ENCODE peak calls at places on chromosomes 1 and 21, in six cellular contexts. S is fibroblast of pulmonary artery; P is stimulated activated CD8-positive, alpha-beta memory T cell treated with anti-CD3 and anti-CD28 coated beads, Interleukin-7, amount 100 ng/mL, for 1 hour; T is T follicular helper cell; U is H7; F is progenitor cell of endocrine pancreas. D is an unnamed sample.

GRCh38 chr1:66282343-66282852 is 251.6 kb upstream of the SGIP1 start:
- DNase-seq in S (peak), P (no peak), T (peak), U (no peak), F (no peak), D (peak)

GRCh38 chr1:247110627-247111258 is 6.6 kb upstream of the ZNF669 start:
- DNase-seq in S (no peak), P (no peak), T (no peak), U (peak), F (no peak), D (no peak)

GRCh38 chr1:20885121-20885520 is 98.0 kb upstream of the HP1BP3 start:
- DNase-seq in S (peak), P (no peak), T (no peak), U (peak), F (no peak), D (no peak)

GRCh38 chr1:162383091-162383490 is 1.6 kb downstream of the C1orf226 start:
- DNase-seq in S (no peak), P (no peak), T (no peak), U (no peak), F (no peak), D (no peak)

GRCh38 chr1:115179397-115179835 is 90.1 kb upstream of the TSPAN2 start:
- DNase-seq in S (peak), P (no peak), T (no peak), U (no peak), F (no peak), D (no peak)

GRCh38 chr21:46551636-46552241 is 53.1 kb downstream of the S100B start:
- DNase-seq in S (no peak), P (peak), T (no peak), U (peak), F (no peak), D (peak)

GRCh38 chr1:235702412-235702811 is 52.8 kb upstream of the GNG4 start:
- DNase-seq in S (no peak), P (no peak), T (no peak), U (no peak), F (no peak), D (no peak)

GRCh38 chr1:214957330-214958137 is 125.0 kb upstream of the KCNK2 start:
- DNase-seq in S (peak), P (no peak), T (no peak), U (no peak), F (no peak), D (no peak)

GRCh38 chr1:16716691-16717173 is 23.6 kb upstream of the RNU1-4 start:
- DNase-seq in S (no peak), P (no peak), T (no peak), U (peak), F (no peak), D (no peak)

GRCh38 chr21:36917487-36918158 is 48.8 kb downstream of the HLCS start:
- DNase-seq in S (peak), P (no peak), T (no peak), U (peak), F (no peak), D (no peak)

GRCh38 chr1:26317612-26318337 is at the start of gene CD52:
- DNase-seq in S (no peak), P (no peak), T (peak), U (peak), F (no peak), D (peak)

GRCh38 chr1:115761601-115762302 is 6.8 kb downstream of the CASQ2 start:
- DNase-seq in S (no peak), P (no peak), T (no peak), U (no peak), F (no peak), D (no peak)

GRCh38 chr1:22039594-22040347 is 12.7 kb upstream of the CDC42 start:
- DNase-seq in S (peak), P (peak), T (peak), U (peak), F (no peak), D (peak)

GRCh38 chr1:53175302-53175913 is 21.2 kb upstream of the CPT2 start:
- DNase-seq in S (no peak), P (no peak), T (no peak), U (no peak), F (no peak), D (no peak)

GRCh38 chr1:200351826-200352549 is 57.8 kb downstream of the ZNF281 start:
- DNase-seq in S (peak), P (no peak), T (peak), U (no peak), F (no peak), D (no peak)

GRCh38 chr1:37995773-37996379 is 6.1 kb upstream of the SF3A3 start:
- DNase-seq in S (peak), P (no peak), T (no peak), U (peak), F (no peak), D (no peak)

GRCh38 chr1:63327417-63328139 is 5.2 kb downstream of the FOXD3 start:
- DNase-seq in S (peak), P (no peak), T (no peak), U (peak), F (peak), D (no peak)

GRCh38 chr1:234862944-234863515 is 253.1 kb upstream of the IRF2BP2 start:
- DNase-seq in S (peak), P (no peak), T (no peak), U (no peak), F (no peak), D (no peak)

GRCh38 chr1:1285618-1286311 is 5.5 kb downstream of the SCNN1D start:
- DNase-seq in S (no peak), P (no peak), T (no peak), U (peak), F (no peak), D (no peak)

GRCh38 chr1:176701151-176701866 is 238.3 kb downstream of the PAPPA2 start:
- DNase-seq in S (no peak), P (no peak), T (no peak), U (no peak), F (no peak), D (no peak)

GRCh38 chr1:208977861-208978260 is 605.7 kb upstream of the CAMK1G start:
- DNase-seq in S (peak), P (no peak), T (no peak), U (no peak), F (no peak), D (no peak)

GRCh38 chr1:31904339-31905092 is 33.7 kb downstream of the PTP4A2 start:
- DNase-seq in S (peak), P (no peak), T (no peak), U (no peak), F (no peak), D (no peak)

GRCh38 chr1:6811587-6811986 is 26.3 kb downstream of the CAMTA1 start:
- DNase-seq in S (peak), P (no peak), T (no peak), U (no peak), F (no peak), D (no peak)

GRCh38 chr1:66214901-66215300 is 319.1 kb upstream of the SGIP1 start:
- DNase-seq in S (peak), P (no peak), T (no peak), U (no peak), F (no peak), D (no peak)

GRCh38 chr1:209890606-209891330 is 47.2 kb upstream of the SYT14 start:
- DNase-seq in S (no peak), P (no peak), T (no peak), U (no peak), F (no peak), D (no peak)

GRCh38 chr1:22525211-22525610 is 38.1 kb upstream of the EPHA8 start:
- DNase-seq in S (no peak), P (no peak), T (no peak), U (no peak), F (no peak), D (no peak)

GRCh38 chr1:92186081-92186480 is 31.6 kb upstream of the C1orf146 start:
- DNase-seq in S (peak), P (no peak), T (no peak), U (no peak), F (no peak), D (no peak)

GRCh38 chr1:117600966-117601365 is 4.9 kb upstream of the TENT5C start:
- DNase-seq in S (peak), P (no peak), T (no peak), U (no peak), F (no peak), D (no peak)

GRCh38 chr1:147676306-147677085 is 6.2 kb upstream of the ACP6 start:
- DNase-seq in S (peak), P (no peak), T (no peak), U (no peak), F (no peak), D (no peak)

D was measured in effector memory CD4-positive, alpha-beta T cell.